ENCODE peak calls at places on chromosomes 12 and 14, in eight cellular contexts. U is tibial artery, L is right lobe of liver, A is BJ, M is stomach, V is GM06990, S is heart left ventricle, G is AG09309. E is an unnamed sample.
A peak's percentile ranks its signal among the peaks of the same experiment; 100 is the strongest.

GRCh38 chr12:124273630-124274029 is 21.3 kb upstream of the RFLNA start:
- DNase-seq in U (no peak), L (peak; percentile 3), A (no peak), M (no peak), V (peak; percentile 24), S (no peak), G (no peak), E (peak; percentile 53)

GRCh38 chr12:132436791-132437251 is 53.1 kb upstream of the FBRSL1 start:
- DNase-seq in U (no peak), L (no peak), A (no peak), M (no peak), V (no peak), S (no peak), G (no peak), E (no peak)

GRCh38 chr12:10220398-10221077 is 7.9 kb downstream of the GABARAPL1 start:
- DNase-seq in U (peak; percentile 89), L (peak; percentile 65), A (no peak), M (peak; percentile 79), V (no peak), S (peak; percentile 79), G (no peak), E (peak; percentile 93)

GRCh38 chr12:123389560-123390351 is 5.8 kb downstream of the KMT5A start:
- DNase-seq in U (peak; percentile 75), L (peak; percentile 73), A (no peak), M (peak; percentile 67), V (peak; percentile 55), S (peak; percentile 84), G (no peak), E (no peak)

GRCh38 chr12:40788276-40788675 is 96.0 kb downstream of the CNTN1 start:
- DNase-seq in U (no peak), L (no peak), A (no peak), M (no peak), V (no peak), S (no peak), G (no peak), E (no peak)

GRCh38 chr14:68890173-68890931 is 88.8 kb downstream of the ACTN1 start:
- DNase-seq in U (peak; percentile 64), L (no peak), A (no peak), M (no peak), V (no peak), S (no peak), G (no peak), E (no peak)

GRCh38 chr14:80055912-80056801 is 155.1 kb downstream of the DIO2 start:
- DNase-seq in U (peak; percentile 68), L (no peak), A (no peak), M (peak; percentile 27), V (no peak), S (no peak), G (no peak), E (peak; percentile 71)

GRCh38 chr12:57435288-57435687 is 704 bp downstream of the INHBC start:
- DNase-seq in U (no peak), L (peak; percentile 45), A (no peak), M (no peak), V (no peak), S (no peak), G (no peak), E (no peak)

GRCh38 chr14:92560106-92560865 is 46.7 kb downstream of the RIN3 start:
- DNase-seq in U (no peak), L (no peak), A (no peak), M (no peak), V (no peak), S (no peak), G (no peak), E (no peak)

GRCh38 chr12:90112668-90113067 is 404.0 kb upstream of the ATP2B1 start:
- DNase-seq in U (no peak), L (no peak), A (no peak), M (no peak), V (no peak), S (no peak), G (no peak), E (no peak)

GRCh38 chr12:65184176-65184857 is 14.9 kb downstream of the LEMD3 start:
- DNase-seq in U (no peak), L (no peak), A (no peak), M (no peak), V (no peak), S (no peak), G (no peak), E (no peak)

GRCh38 chr14:49303952-49304516 is 282.1 kb downstream of the RPS29 start:
- DNase-seq in U (no peak), L (no peak), A (no peak), M (no peak), V (no peak), S (no peak), G (no peak), E (peak; percentile 55)

GRCh38 chr14:94173885-94174621 is at the start of gene PPP4R4:
- DNase-seq in U (peak; percentile 72), L (peak; percentile 95), A (no peak), M (peak; percentile 86), V (peak; percentile 84), S (peak; percentile 86), G (no peak), E (peak; percentile 82)

GRCh38 chr12:131091976-131092691 is 138.4 kb downstream of the ADGRD1 start:
- DNase-seq in U (peak; percentile 61), L (no peak), A (no peak), M (no peak), V (no peak), S (no peak), G (no peak), E (no peak)

GRCh38 chr14:36941783-36942521 is 230.5 kb downstream of the SLC25A21 start:
- DNase-seq in U (peak; percentile 68), L (peak; percentile 73), A (no peak), M (peak; percentile 77), V (peak; percentile 21), S (peak; percentile 44), G (no peak), E (peak; percentile 66)

DNA sequence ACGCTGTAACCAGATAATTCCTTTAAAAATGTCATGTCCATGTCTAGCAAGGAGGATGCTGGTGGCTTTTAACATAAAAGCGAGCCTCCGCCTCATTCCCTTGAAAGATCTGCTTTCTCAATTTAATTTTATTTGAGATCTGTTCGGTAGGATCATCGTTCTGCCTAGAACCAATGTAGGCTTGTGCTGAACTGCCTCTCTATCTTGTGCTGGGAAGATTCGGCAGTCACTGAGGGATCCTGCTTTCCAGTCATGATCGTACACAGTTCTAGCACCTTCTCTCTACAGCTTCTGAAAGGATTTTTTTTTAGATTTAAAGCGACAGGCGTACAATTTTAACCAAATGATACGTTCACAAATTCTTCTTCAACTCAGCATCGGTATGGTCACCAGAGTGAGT is 54.3 kb downstream of the PEBP1 start:
- DNase-seq in U (no peak), L (no peak), A (no peak), M (no peak), V (no peak), S (no peak), G (no peak), E (peak; percentile 48)
- H3K4me3 ChIP-seq in U (peak overlapping the region; percentile 46), L (no peak overlapping the region), A (peak overlapping the region; percentile 41), M (peak overlapping the region; percentile 30), V (no peak overlapping the region), S (peak overlapping the region; percentile 55), G (peak overlapping the region; percentile 23), E (peak overlapping the region; percentile 54)

DNA sequence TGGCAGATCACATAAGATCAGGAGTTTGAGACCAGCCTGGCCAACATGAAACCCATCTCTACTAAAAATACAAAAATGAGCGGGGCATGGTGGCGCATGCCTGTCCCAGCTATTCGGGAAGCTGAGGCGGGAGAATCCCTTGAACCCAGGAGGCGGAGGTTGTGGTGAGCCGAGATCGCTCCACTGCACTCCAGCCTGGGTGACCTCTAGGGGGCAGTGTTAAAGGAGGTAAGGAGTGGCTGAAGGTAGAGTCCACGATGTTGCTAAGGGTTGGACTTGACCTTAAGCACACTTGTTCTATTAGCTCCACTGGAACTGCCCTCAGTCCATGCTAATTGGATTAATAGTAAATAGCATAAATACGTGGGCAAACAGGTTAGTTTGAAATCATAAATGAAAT is 62.4 kb upstream of the PSMC1 start:
- DNase-seq in U (no peak), L (no peak), A (no peak), M (no peak), V (no peak), S (no peak), G (no peak), E (peak; percentile 2)
- TF ChIP-seq CTCF in U (no peak), L (no peak), A (peak; percentile 20), M (no peak), V (peak; percentile 50), S (peak; percentile 16), G (peak; percentile 4), E (peak; percentile 12)

GRCh38 chr14:98170580-98170979 is 1101.4 kb downstream of the BCL11B start:
- DNase-seq in U (no peak), L (no peak), A (no peak), M (no peak), V (no peak), S (no peak), G (no peak), E (no peak)

GRCh38 chr14:98167253-98167652 is 1104.7 kb downstream of the BCL11B start:
- DNase-seq in U (no peak), L (no peak), A (no peak), M (no peak), V (no peak), S (no peak), G (no peak), E (no peak)

GRCh38 chr14:98167702-98168101 is 1104.3 kb downstream of the BCL11B start:
- DNase-seq in U (no peak), L (no peak), A (no peak), M (no peak), V (no peak), S (no peak), G (no peak), E (no peak)

GRCh38 chr14:98168196-98168985 is 1103.6 kb downstream of the BCL11B start:
- DNase-seq in U (no peak), L (no peak), A (no peak), M (no peak), V (no peak), S (no peak), G (no peak), E (no peak)

DNA sequence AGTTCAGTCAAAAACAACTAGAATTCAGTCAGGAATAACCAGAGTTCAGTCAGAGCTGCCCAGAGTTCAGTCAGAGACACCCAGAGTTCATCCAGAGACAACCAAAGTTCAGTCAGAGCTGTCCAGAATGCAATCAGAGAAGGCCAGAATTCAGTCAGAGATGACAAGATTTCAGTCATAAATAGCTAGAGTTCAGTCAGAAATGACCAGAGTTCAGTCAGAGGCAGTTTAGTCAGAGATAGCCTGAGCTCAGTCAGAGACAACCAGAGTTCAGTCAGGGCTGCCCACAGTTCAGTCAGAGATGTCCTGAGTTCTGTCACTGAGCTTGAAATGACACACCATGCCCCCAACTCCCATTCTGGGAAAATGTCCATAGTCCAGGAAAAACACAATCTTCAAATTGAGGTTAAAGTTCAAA is 1102.8 kb downstream of the BCL11B start:
- DNase-seq in U (no peak), L (no peak), A (no peak), M (no peak), V (no peak), S (no peak), G (no peak), E (no peak)
- H3K4me3 ChIP-seq in U (no peak overlapping the region), L (no peak overlapping the region), A (no peak overlapping the region), M (no peak overlapping the region), V (no peak overlapping the region), S (no peak overlapping the region), G (no peak overlapping the region), E (no peak overlapping the region)

DNA sequence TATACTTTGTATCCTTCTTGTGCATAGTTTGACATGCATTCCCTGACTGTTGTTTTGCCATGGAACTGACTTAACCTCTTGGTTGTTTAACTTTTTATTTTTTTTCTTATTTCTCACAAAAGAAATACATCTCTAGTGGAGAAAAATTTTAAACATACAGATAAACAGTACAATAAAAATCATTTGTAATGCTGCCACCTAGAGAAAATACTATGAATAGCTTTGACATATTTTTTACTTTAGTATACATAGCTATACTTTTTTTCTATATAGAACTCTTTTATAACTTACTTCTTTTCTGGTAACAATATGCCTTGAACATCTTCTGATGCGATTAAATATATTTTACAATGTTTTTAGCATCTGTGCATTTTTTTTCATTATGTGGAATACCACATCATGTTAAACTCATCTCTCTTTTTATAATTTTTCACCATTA is 184.5 kb downstream of the AKAP6 start:
- DNase-seq in U (no peak), L (no peak), A (no peak), M (no peak), V (no peak), S (no peak), G (no peak), E (peak; percentile 42)
- TF ChIP-seq CTCF in U (peak; percentile 39), L (peak; percentile 56), A (peak; percentile 18), M (no peak), V (no peak), S (peak; percentile 40), G (peak; percentile 17), E (peak; percentile 35)

E was measured in fibroblast of pulmonary artery.